ENCODE peak calls at places on chromosomes 13 and 19, in ten cellular contexts. D, J, L, O, W, G, P, R, I and H are unnamed samples.

GRCh38 chr13:25920931-25921330 is 130.9 kb downstream of the SHISA2 start:
- DNase-seq in D (no peak), J (no peak), L (no peak), O (no peak), W (no peak), G (no peak), P (no peak), R (no peak), I (no peak), H (no peak)

GRCh38 chr19:5048091-5048726 is 79.3 kb downstream of the KDM4B start:
- DNase-seq in D (peak), J (peak), L (peak), O (no peak), W (peak), G (peak), P (peak), R (peak), I (peak), H (peak)

GRCh38 chr19:45917421-45918091 is 3.0 kb upstream of the NANOS2 start:
- DNase-seq in D (no peak), J (no peak), L (no peak), O (no peak), W (peak), G (no peak), P (no peak), R (no peak), I (no peak), H (no peak)

GRCh38 chr19:42542791-42543190 is 14.5 kb upstream of the CEACAM1 start:
- DNase-seq in D (no peak), J (no peak), L (no peak), O (no peak), W (no peak), G (no peak), P (no peak), R (no peak), I (no peak), H (no peak)

GRCh38 chr19:11349171-11349570 is 2.9 kb downstream of the CCDC159 start:
- DNase-seq in D (no peak), J (no peak), L (no peak), O (no peak), W (no peak), G (no peak), P (no peak), R (no peak), I (no peak), H (no peak)

GRCh38 chr19:48249502-48250014 is 6.2 kb downstream of the CARD8 start:
- DNase-seq in D (no peak), J (no peak), L (no peak), O (no peak), W (peak), G (peak), P (peak), R (no peak), I (peak), H (peak)

GRCh38 chr13:79829880-79830279 is 348.9 kb downstream of the NDFIP2 start:
- DNase-seq in D (no peak), J (no peak), L (no peak), O (no peak), W (no peak), G (no peak), P (no peak), R (no peak), I (no peak), H (no peak)

GRCh38 chr13:29819157-29819556 is 31.3 kb downstream of the UBL3 start:
- DNase-seq in D (no peak), J (no peak), L (no peak), O (no peak), W (no peak), G (no peak), P (no peak), R (no peak), I (no peak), H (no peak)

GRCh38 chr19:5336195-5336965 is 4.2 kb downstream of the PTPRS start:
- DNase-seq in D (no peak), J (no peak), L (no peak), O (no peak), W (no peak), G (no peak), P (no peak), R (no peak), I (no peak), H (no peak)

GRCh38 chr19:33621811-33622504 is at the start of gene CHST8:
- DNase-seq in D (peak), J (peak), L (peak), O (no peak), W (no peak), G (no peak), P (no peak), R (peak), I (peak), H (no peak)

GRCh38 chr19:16017138-16017490 is 59.2 kb upstream of the TPM4 start:
- DNase-seq in D (no peak), J (no peak), L (no peak), O (no peak), W (no peak), G (no peak), P (no peak), R (no peak), I (no peak), H (no peak)

GRCh38 chr19:30286378-30286777 is 85.8 kb upstream of the ZNF536 start:
- DNase-seq in D (no peak), J (no peak), L (no peak), O (no peak), W (no peak), G (no peak), P (no peak), R (no peak), I (no peak), H (no peak)